ENCODE peak calls at places on chromosomes 4 and X, in six cellular contexts. R, C, I, B, E and Q are unnamed samples.

GRCh38 chrX:68498508-68499379 is at the start of gene YIPF6:
- DNase-seq in R (peak), C (peak), I (peak), B (peak), E (peak), Q (peak)

GRCh38 chrX:136395271-136395670 is 92.5 kb upstream of the BRS3 start:
- DNase-seq in R (peak), C (no peak), I (peak), B (no peak), E (no peak), Q (no peak)

GRCh38 chr4:183182873-183183725 is 84.0 kb downstream of the WWC2 start:
- DNase-seq in R (peak), C (no peak), I (peak), B (no peak), E (peak), Q (no peak)

GRCh38 chr4:146255874-146256273 is 41.5 kb downstream of the REELD1 start:
- DNase-seq in R (peak), C (no peak), I (peak), B (no peak), E (no peak), Q (no peak)

GRCh38 chrX:111823068-111823467 is 52.9 kb upstream of the TRPC5OS start:
- DNase-seq in R (peak), C (no peak), I (no peak), B (peak), E (no peak), Q (no peak)

GRCh38 chr4:1567808-1568581 is 116.1 kb downstream of the FAM53A start:
- DNase-seq in R (no peak), C (peak), I (no peak), B (no peak), E (no peak), Q (no peak)

GRCh38 chr4:24963277-24963676 is 50.4 kb upstream of the CCDC149 start:
- DNase-seq in R (no peak), C (no peak), I (no peak), B (no peak), E (no peak), Q (no peak)

GRCh38 chr4:69658133-69658532 is 5.1 kb upstream of the UGT2A1 start:
- DNase-seq in R (no peak), C (no peak), I (no peak), B (no peak), E (no peak), Q (no peak)

GRCh38 chrX:43963726-43964125 is 9.5 kb downstream of the NDP start:
- DNase-seq in R (no peak), C (no peak), I (no peak), B (no peak), E (no peak), Q (no peak)

GRCh38 chrX:65601530-65602281 is 65.7 kb upstream of the MSN start:
- DNase-seq in R (peak), C (peak), I (peak), B (no peak), E (peak), Q (no peak)

GRCh38 chr4:189514209-189514608 is 426.5 kb upstream of the FRG1 start:
- DNase-seq in R (no peak), C (no peak), I (no peak), B (no peak), E (no peak), Q (no peak)

GRCh38 chr4:82431026-82431745 is 796 bp downstream of the ENOPH1 start:
- DNase-seq in R (peak), C (peak), I (no peak), B (peak), E (no peak), Q (peak)

GRCh38 chrX:94051926-94052325 is 377.9 kb downstream of the FAM133A start:
- DNase-seq in R (no peak), C (no peak), I (no peak), B (no peak), E (no peak), Q (no peak)

DNA sequence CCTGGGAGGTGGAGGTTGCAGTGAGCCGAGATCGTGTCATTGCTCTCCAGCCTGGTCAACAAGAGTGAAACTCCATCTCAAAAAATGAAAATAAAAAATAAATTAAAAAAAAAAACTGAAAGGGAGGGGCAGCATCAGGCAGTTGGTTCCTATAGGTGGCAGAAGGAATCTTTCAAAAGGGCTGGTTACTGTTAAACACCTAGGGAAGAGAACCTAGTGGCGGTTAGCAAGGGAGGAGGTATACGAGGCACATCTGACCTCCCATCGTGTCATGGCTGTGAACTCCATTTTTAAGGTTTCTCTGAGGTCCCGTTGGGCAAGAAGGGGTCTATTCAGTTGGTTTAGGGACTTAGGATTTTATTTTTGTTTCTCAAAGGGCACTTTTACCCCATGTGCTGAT is 150.1 kb downstream of the SLC7A11 start:
- DNase-seq in R (no peak), C (no peak), I (no peak), B (no peak), E (no peak), Q (no peak)
- TF ChIP-seq CTCF in R (no peak), C (no peak), I (no peak), B (no peak), E (no peak), Q (no peak)

GRCh38 chr4:38069271-38069760 is 109.1 kb downstream of the PTTG2 start:
- DNase-seq in R (peak), C (no peak), I (no peak), B (peak), E (no peak), Q (no peak)
- TF ChIP-seq CTCF in R (peak), C (no peak), I (peak), B (peak), E (no peak), Q (no peak)

DNA sequence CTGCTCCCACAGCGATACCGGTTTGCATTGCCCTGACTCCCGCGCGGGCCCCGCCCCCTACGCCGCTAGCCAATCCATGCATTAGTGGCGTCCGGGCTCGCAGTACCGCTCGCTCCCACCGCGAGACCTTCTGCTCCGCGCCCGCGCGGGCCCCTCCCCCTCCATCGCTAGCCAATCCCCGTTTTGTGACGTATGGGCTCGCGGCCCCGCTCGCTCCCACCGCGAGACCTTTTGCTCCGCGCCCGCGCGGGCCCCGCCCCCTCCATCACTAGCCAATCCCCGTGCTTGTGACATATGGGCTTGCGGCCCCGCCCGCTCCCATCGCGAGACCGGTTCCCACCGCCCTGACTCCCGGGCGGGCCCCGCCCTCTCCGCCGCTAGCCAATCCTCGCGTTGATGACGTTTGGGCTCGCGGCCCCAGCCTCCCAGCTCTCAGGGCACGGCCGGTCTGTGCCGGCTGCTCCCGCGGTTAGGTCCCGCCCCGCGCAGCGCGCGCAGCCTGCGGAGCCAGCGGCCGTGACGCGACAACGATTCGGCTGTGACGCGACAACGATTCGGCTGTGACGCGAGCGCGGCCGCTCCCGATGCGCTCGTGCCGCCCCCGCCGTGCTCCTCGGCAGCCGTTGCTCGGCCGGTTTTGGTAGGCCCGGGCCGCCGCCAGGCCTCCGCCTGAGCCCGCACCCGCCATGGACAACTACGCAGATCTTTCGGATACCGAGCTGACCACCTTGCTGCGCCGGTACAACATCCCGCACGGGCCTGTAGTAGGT is at the start of gene EMD:
- DNase-seq in R (peak), C (peak), I (peak), B (peak), E (peak), Q (peak)
- TF ChIP-seq CTCF in R (no peak), C (no peak), I (no peak), B (no peak), E (no peak), Q (no peak)

DNA sequence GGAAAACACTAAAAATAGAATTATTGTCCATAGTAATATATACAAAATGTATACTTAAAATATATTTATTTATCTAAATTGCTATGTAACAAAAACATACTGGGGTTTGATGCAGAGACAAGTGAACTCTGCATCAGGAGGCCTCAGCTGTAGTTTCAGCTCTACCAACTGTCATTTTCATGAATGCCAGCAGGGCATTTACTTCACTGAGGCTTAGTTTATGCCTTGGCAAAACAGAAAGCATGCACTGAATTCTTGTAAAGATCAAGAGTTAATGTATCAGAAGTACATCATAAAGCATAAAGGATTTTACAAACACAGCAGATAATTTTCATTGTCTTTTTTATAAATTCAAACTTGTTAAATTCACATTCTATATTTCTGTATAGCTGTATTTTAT is 577.0 kb downstream of the C4orf33 start:
- DNase-seq in R (no peak), C (no peak), I (no peak), B (no peak), E (no peak), Q (no peak)
- TF ChIP-seq CTCF in R (no peak), C (no peak), I (no peak), B (no peak), E (no peak), Q (no peak)

GRCh38 chr4:73021634-73022033 is 47.9 kb downstream of the COX18 start:
- DNase-seq in R (peak), C (no peak), I (peak), B (peak), E (no peak), Q (no peak)
- TF ChIP-seq CTCF in R (peak), C (no peak), I (peak), B (peak), E (no peak), Q (no peak)

DNA sequence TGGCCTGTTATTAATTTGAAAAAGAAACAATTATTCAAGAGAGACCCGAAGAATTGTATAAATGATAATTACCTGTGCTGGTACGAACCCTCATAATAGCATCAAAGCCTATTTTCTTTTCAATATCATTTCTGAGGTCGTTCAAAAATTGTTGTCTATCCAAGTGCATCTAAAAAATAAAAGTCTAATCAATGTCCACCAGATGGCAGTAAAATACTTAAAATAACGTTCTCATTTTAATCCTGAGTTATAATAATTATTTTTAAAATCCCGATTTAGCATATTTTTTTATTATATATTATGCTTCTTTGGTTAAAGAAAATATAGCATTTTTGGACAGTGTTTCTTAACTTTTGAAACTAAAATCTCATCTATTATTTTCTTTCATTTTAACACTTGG is 55.7 kb downstream of the METTL14 start:
- DNase-seq in R (peak), C (no peak), I (no peak), B (peak), E (no peak), Q (no peak)
- TF ChIP-seq CTCF in R (no peak), C (peak), I (no peak), B (peak), E (peak), Q (peak)